ENCODE peak calls at places on chromosomes 4 and X, in six cellular contexts. C, G, L, M, N and T are unnamed samples.
A peak's percentile ranks its signal among the peaks of the same experiment; 100 is the strongest.

GRCh38 chrX:12895856-12896255 is 10.6 kb upstream of the TLR8 start:
- DNase-seq in C (no peak), G (no peak), L (no peak), M (no peak), N (no peak), T (no peak)

GRCh38 chr4:111678466-111678865 is 466.8 kb upstream of the FAM241A start:
- DNase-seq in C (no peak), G (no peak), L (no peak), M (no peak), N (no peak), T (no peak)

GRCh38 chr4:128861856-128862518 is 52.5 kb downstream of the JADE1 start:
- DNase-seq in C (no peak), G (no peak), L (no peak), M (no peak), N (no peak), T (no peak)

GRCh38 chr4:156830356-156830755 is 141.2 kb downstream of the PDGFC start:
- DNase-seq in C (no peak), G (no peak), L (no peak), M (no peak), N (peak; percentile 1), T (no peak)

GRCh38 chr4:135319685-135320084 is 1118.1 kb upstream of the PABPC4L start:
- DNase-seq in C (no peak), G (no peak), L (no peak), M (no peak), N (peak; percentile 1), T (no peak)

GRCh38 chr4:163284304-163284703 is 48.1 kb downstream of the NPY1R start:
- DNase-seq in C (no peak), G (no peak), L (no peak), M (no peak), N (no peak), T (no peak)

GRCh38 chrX:154437971-154438893 is 1.3 kb downstream of the GDI1 start:
- DNase-seq in C (no peak), G (no peak), L (no peak), M (no peak), N (no peak), T (no peak)

GRCh38 chr4:73866236-73866635 is 3.0 kb upstream of the CXCL1 start:
- DNase-seq in C (no peak), G (no peak), L (no peak), M (no peak), N (no peak), T (no peak)

GRCh38 chrX:104854188-104854587 is 288.2 kb downstream of the IL1RAPL2 start:
- DNase-seq in C (no peak), G (no peak), L (no peak), M (no peak), N (no peak), T (no peak)

GRCh38 chrX:107725761-107726555 is 49.6 kb downstream of the TSC22D3 start:
- DNase-seq in C (no peak), G (no peak), L (no peak), M (no peak), N (no peak), T (no peak)

GRCh38 chr4:86848732-86849617 is at the start of gene SLC10A6:
- DNase-seq in C (no peak), G (no peak), L (no peak), M (no peak), N (no peak), T (no peak)

GRCh38 chr4:86848136-86848535 is 1.0 kb downstream of the SLC10A6 start:
- DNase-seq in C (no peak), G (no peak), L (no peak), M (no peak), N (no peak), T (no peak)

GRCh38 chr4:86847576-86847975 is 1.6 kb downstream of the SLC10A6 start:
- DNase-seq in C (no peak), G (no peak), L (no peak), M (no peak), N (no peak), T (no peak)

GRCh38 chr4:86846921-86847320 is 2.3 kb downstream of the SLC10A6 start:
- DNase-seq in C (no peak), G (no peak), L (no peak), M (no peak), N (no peak), T (no peak)

DNA sequence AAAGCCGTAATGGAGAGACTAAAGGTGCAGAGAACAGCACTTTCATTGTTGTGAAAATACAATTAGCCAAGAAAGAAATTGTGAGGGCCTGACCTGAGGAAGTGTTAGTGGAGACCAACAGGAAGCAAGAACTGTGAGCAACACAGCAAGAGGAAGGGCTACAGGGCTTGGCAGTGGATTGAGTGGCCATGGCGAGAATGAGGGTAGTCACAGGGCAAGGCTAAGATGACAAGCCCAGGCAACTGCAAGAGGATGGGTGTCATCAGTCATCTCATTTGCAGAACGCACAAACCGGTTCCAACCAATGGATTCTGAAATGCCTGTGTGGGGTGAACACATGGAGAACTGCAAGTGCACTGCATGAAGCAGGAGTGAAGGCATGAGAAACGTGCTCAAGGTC is 3.6 kb downstream of the SLC10A6 start:
- DNase-seq in C (no peak), G (no peak), L (no peak), M (no peak), N (no peak), T (no peak)
- TF ChIP-seq TAF1 in C (no peak), G (no peak), L (no peak), M (no peak), N (no peak), T (no peak)

DNA sequence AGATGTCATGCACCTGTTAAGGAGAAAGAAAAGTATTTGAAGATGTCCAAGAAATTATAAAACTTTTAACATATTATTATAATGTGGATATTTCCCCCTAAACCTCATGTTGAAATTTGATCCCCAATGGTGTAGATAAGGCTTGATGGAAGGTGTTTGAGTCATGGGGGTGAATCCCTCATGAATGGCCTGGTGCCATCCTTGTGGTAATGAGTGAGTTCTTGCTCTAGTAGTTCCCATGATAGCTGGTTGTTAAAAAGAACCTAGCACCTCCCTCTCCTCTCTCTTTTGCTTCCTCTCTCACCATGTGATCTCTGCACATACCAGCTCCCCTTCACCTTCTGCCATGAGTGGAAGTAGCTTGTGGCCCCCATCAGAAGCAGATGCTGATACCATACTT is 176.6 kb upstream of the NR3C2 start:
- DNase-seq in C (no peak), G (no peak), L (no peak), M (no peak), N (no peak), T (no peak)
- TF ChIP-seq POLR2A in C (no peak), G (no peak), L (no peak), M (no peak), N (no peak), T (no peak)

DNA sequence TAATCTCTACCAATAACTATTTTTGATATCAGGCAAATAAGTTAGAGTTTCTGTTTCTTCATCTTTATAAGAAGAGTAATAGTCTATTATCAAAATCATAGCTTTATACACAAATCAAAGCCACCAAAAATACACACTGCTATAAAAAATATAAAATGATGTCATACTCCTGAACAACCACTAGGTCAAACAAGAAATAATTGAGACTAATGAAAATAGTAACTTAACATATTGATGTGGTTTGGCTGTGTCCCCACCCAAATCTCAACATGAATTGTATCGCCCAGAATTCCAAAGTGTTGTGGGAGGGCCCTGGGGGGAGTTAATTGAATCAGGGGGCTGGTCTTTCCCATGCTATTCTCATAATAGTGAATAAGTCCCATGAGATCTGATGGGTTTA is 2277.5 kb downstream of the ARAP2 start:
- DNase-seq in C (no peak), G (no peak), L (no peak), M (no peak), N (no peak), T (no peak)
- TF ChIP-seq POLR2AphosphoS5 in C (no peak), G (no peak), L (no peak), M (no peak), N (no peak), T (no peak)

DNA sequence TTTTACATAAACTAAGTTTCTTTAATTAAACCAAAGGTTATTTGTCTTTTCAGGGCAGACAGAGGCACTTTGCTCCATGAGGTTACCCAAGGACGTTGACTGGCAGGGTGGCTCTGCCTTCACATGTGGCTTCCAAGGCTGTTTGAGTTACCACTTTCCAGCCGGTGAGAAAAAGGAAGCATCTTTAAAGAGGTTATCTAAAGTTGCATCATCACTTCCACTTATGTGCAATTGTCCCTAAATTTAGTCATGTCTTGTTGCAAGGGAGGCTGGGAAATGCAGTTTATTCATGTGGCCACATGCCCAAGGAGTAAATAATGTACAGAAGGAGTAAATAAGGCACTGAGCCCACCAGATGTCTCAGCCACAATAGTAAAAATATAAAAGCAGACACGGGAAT is 29.0 kb upstream of the RAP1GDS1 start:
- DNase-seq in C (no peak), G (no peak), L (no peak), M (no peak), N (no peak), T (no peak)
- TF ChIP-seq TAF1 in C (no peak), G (no peak), L (no peak), M (no peak), N (no peak), T (no peak)

DNA sequence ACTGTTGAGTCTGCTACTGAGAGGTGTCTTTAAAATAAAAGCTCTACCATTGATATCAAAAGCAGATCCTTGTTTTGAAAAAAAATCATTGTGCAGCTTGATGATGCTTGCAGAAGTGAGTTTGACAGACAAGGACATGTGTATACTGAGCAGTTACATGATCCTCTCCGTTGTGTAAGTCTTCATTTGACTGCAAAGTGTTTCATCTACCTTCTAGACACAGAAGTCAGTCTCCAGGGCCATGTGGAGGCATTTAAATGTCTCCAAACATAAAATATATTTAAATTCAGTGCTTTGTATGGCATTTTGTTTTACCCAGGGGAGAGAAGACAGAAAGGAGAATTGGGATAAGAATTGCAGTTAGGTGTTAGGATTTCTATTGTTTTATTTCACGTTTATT is 107.8 kb upstream of the MYOZ2 start:
- DNase-seq in C (no peak), G (no peak), L (no peak), M (no peak), N (no peak), T (no peak)
- TF ChIP-seq POLR2A in C (no peak), G (no peak), L (no peak), M (no peak), N (no peak), T (no peak)

DNA sequence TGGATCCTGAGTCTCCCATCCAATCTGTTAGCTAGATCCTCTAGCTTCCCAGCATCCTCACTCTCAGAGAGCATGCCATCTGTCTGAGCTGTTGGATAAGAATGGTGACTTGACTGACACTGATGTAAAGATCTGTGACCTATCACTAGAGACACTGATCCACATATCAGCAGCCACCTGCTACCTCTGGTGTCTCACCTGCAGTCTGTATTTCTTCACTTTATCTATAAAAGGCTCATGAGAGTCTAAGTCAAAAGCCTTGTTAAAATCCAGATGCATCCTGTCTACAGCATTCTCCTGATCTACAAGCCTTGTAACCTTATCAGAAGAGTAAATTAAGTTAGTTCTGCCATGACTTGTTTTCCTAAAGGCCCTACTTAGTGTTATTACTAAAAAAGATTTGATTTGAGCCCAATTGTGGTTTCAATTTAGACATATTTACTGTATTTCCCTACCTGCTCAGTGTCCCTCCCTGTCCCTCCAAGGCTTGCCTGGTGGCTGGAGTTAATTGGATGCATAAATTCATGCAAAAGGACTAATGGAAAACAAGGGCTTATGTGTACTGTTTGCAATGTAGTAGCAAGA is 25.4 kb upstream of the ARHGAP36 start:
- DNase-seq in C (no peak), G (no peak), L (no peak), M (no peak), N (no peak), T (no peak)
- TF ChIP-seq POLR2AphosphoS5 in C (no peak), G (no peak), L (no peak), M (no peak), N (no peak), T (no peak)

GRCh38 chr4:145409393-145409792 is 72.3 kb upstream of the SMAD1 start:
- DNase-seq in C (no peak), G (no peak), L (no peak), M (no peak), N (no peak), T (no peak)
- TF ChIP-seq TAF1 in C (no peak), G (no peak), L (no peak), M (no peak), N (no peak), T (no peak)